ENCODE peak calls at places on chromosomes 3 and 15, in seven cellular contexts. O is astrocyte; W is body of pancreas; F is thoracic aorta; A is iPS DF 6.9; Z is naive thymus-derived CD4-positive, alpha-beta T cell; N is adrenal gland. E is an unnamed sample.

GRCh38 chr15:67086650-67086941 is 21.2 kb downstream of the SMAD3 start:
- DNase-seq in W (no peak), Z (no peak), F (no peak), A (no peak), N (no peak), O (no peak), E (no peak)

GRCh38 chr15:90837052-90837621 is 31.3 kb upstream of the FURIN start:
- DNase-seq in O (no peak), A (no peak), Z (no peak), W (no peak), F (no peak), N (peak; percentile 41), E (no peak)

GRCh38 chr15:64144565-64145281 is 6.8 kb upstream of the SNX22 start:
- DNase-seq in N (peak; percentile 18), A (no peak), F (no peak), W (no peak), Z (no peak), O (no peak), E (no peak)

GRCh38 chr3:113746069-113746954 is at the start of gene NAA50:
- DNase-seq in A (peak; percentile 86), N (peak; percentile 97), F (peak; percentile 80), W (peak; percentile 96), O (peak; percentile 91), Z (peak; percentile 88), E (peak; percentile 91)

GRCh38 chr3:139448104-139448503 is 28.2 kb downstream of the RBP2 start:
- DNase-seq in W (peak; percentile 13), Z (no peak), F (no peak), A (no peak), N (no peak), O (no peak), E (no peak)

GRCh38 chr15:74339371-74339770 is 28.1 kb downstream of the CYP11A1 start:
- DNase-seq in A (no peak), O (no peak), W (no peak), F (no peak), N (no peak), Z (no peak), E (no peak)

GRCh38 chr15:37767841-37768455 is 166.5 kb upstream of the TMCO5A start:
- DNase-seq in W (no peak), N (no peak), F (no peak), O (no peak), Z (no peak), A (no peak), E (no peak)

GRCh38 chr3:172177046-172177445 is 137.7 kb downstream of the FNDC3B start:
- DNase-seq in Z (no peak), W (no peak), O (peak; percentile 83), N (no peak), A (no peak), F (no peak), E (no peak)

GRCh38 chr15:29430124-29430523 is 160.5 kb upstream of the NSMCE3 start:
- DNase-seq in W (no peak), A (no peak), F (no peak), Z (no peak), N (no peak), O (no peak), E (no peak)
- H3K36me3 ChIP-seq in W (no peaks in the 10 kb centered on the region), A (no peaks in the 10 kb centered on the region), F (no peaks in the 10 kb centered on the region), Z (no peaks in the 10 kb centered on the region), N (no peaks in the 10 kb centered on the region), O (no peaks in the 10 kb centered on the region), E (no peaks in the 10 kb centered on the region)

GRCh38 chr3:7074217-7074616 is 213.3 kb downstream of the GRM7 start:
- DNase-seq in A (no peak), O (no peak), W (no peak), F (no peak), Z (no peak), N (no peak), E (no peak)
- H3K9me3 ChIP-seq in A (no peaks in the 10 kb centered on the region), O (no peaks in the 10 kb centered on the region), W (no peaks in the 10 kb centered on the region), F (no peaks in the 10 kb centered on the region), Z (no peaks in the 10 kb centered on the region), N (no peaks in the 10 kb centered on the region), E (no peaks in the 10 kb centered on the region)

GRCh38 chr3:195794708-195795107 is 17.0 kb downstream of the MUC4 start:
- DNase-seq in N (no peak), F (no peak), O (no peak), A (no peak), W (no peak), Z (no peak), E (no peak)
- H3K36me3 ChIP-seq in N (no peaks in the 10 kb centered on the region), F (no peaks in the 10 kb centered on the region), O (no peaks in the 10 kb centered on the region), A (no peaks in the 10 kb centered on the region), W (no peaks in the 10 kb centered on the region), Z (no peaks in the 10 kb centered on the region), E (no peaks in the 10 kb centered on the region)

GRCh38 chr15:25177955-25178801 is 223.4 kb downstream of the SNRPN start:
- DNase-seq in F (no peak), O (no peak), N (peak; percentile 16), A (no peak), Z (no peak), W (peak; percentile 1), E (no peak)

GRCh38 chr15:25176991-25177954 is 222.5 kb downstream of the SNRPN start:
- DNase-seq in F (no peak), O (no peak), A (no peak), N (peak; percentile 9), W (no peak), Z (no peak), E (no peak)

GRCh38 chr15:25175789-25176615 is 221.2 kb downstream of the SNRPN start:
- DNase-seq in O (no peak), N (peak; percentile 9), Z (no peak), W (peak; percentile 1), A (no peak), F (no peak), E (no peak)

GRCh38 chr15:25175033-25175788 is 220.4 kb downstream of the SNRPN start:
- DNase-seq in W (peak; percentile 1), A (no peak), F (no peak), O (no peak), N (peak; percentile 10), Z (no peak), E (no peak)

DNA sequence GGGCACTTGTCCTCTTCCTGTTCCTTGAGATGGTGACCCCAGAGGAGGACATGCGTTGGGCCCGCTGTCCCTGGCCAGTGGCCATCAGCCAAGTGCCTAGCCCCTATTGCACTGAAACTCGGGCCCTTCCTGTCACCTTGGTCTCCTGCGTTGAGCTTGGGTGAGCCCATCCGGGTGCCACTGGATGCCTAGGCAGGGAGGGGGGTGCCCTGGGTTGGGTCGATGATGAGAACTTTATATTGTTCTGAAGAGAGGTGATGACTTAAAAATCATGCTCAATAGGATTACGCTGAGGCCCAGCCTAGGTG is 221.8 kb downstream of the SNRPN start:
- DNase-seq in A (no peak), O (no peak), W (no peak), F (no peak), Z (no peak), N (peak; percentile 16), E (no peak)
- H3K9me3 ChIP-seq in A (peaks cover 18% of the 10 kb centered on the region), O (peaks cover 25% of the 10 kb centered on the region), W (peaks cover 27% of the 10 kb centered on the region), F (peaks cover 16% of the 10 kb centered on the region), Z (peaks cover 6% of the 10 kb centered on the region), N (no peaks in the 10 kb centered on the region), E (peaks cover 6% of the 10 kb centered on the region)

GRCh38 chr15:28943146-28943545 is 57.4 kb downstream of the APBA2 start:
- DNase-seq in A (no peak), Z (no peak), W (no peak), N (no peak), O (no peak), F (no peak), E (no peak)

GRCh38 chr15:28943611-28944230 is 57.9 kb downstream of the APBA2 start:
- DNase-seq in A (no peak), Z (no peak), N (no peak), F (no peak), O (no peak), W (no peak), E (no peak)

GRCh38 chr15:28945626-28946215 is 59.9 kb downstream of the APBA2 start:
- DNase-seq in Z (no peak), F (no peak), W (no peak), N (no peak), A (no peak), O (peak; percentile 27), E (no peak)

GRCh38 chr15:28944696-28945300 is 59.0 kb downstream of the APBA2 start:
- DNase-seq in O (no peak), Z (no peak), F (no peak), A (no peak), N (no peak), W (no peak), E (no peak)

GRCh38 chr15:28944286-28944685 is 58.5 kb downstream of the APBA2 start:
- DNase-seq in W (no peak), O (no peak), A (no peak), Z (no peak), F (no peak), N (no peak), E (no peak)
- H3K36me3 ChIP-seq in W (no peaks in the 10 kb centered on the region), O (no peaks in the 10 kb centered on the region), A (no peaks in the 10 kb centered on the region), Z (no peaks in the 10 kb centered on the region), F (no peaks in the 10 kb centered on the region), N (no peaks in the 10 kb centered on the region), E (no peaks in the 10 kb centered on the region)

GRCh38 chr3:9909221-9910013 is 6.8 kb downstream of the IL17RE start:
- DNase-seq in W (peak; percentile 37), F (no peak), A (no peak), Z (no peak), N (no peak), O (no peak), E (no peak)

GRCh38 chr3:9911863-9912262 is 5.0 kb upstream of the IL17RC start:
- DNase-seq in N (no peak), Z (no peak), W (no peak), A (no peak), O (no peak), F (no peak), E (no peak)

GRCh38 chr3:9912294-9912935 is 4.5 kb upstream of the IL17RC start:
- DNase-seq in O (peak; percentile 84), N (no peak), W (no peak), A (no peak), F (no peak), Z (no peak), E (no peak)

GRCh38 chr3:9906480-9906879 is 3.8 kb downstream of the IL17RE start:
- DNase-seq in Z (no peak), F (no peak), N (no peak), A (no peak), O (no peak), W (no peak), E (no peak)

DNA sequence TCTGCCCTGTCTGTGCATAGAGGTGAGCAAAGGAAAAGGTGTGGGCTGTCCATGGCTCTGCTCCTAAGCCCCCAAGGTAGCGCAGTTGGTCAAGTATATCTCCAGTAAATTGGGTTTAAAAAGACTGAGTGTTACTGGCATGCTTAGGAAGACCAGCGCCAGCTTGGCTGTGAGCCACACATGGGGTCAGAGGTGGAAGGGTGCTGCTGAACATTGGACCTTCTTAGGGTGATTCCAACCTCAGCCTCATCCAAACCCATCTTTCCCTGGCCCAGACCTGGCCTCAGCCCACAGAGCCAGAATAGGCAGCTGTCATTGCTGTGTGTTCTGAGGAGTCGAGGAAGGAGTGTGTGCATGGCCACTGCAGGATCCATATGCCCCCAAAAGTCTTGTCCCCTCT is 5.6 kb downstream of the IL17RE start:
- DNase-seq in W (no peak), A (no peak), F (no peak), N (no peak), Z (no peak), O (no peak), E (no peak)
- H3K9me3 ChIP-seq in W (no peaks in the 10 kb centered on the region), A (no peaks in the 10 kb centered on the region), F (no peaks in the 10 kb centered on the region), N (no peaks in the 10 kb centered on the region), Z (no peaks in the 10 kb centered on the region), O (no peaks in the 10 kb centered on the region), E (no peaks in the 10 kb centered on the region)

GRCh38 chr3:14141144-14141543 is 16.3 kb downstream of the TMEM43 start:
- DNase-seq in A (no peak), F (no peak), N (peak; percentile 15), O (peak; percentile 25), Z (no peak), W (no peak), E (no peak)
- H3K36me3 ChIP-seq in A (peaks cover 4% of the 10 kb centered on the region), F (peaks cover 26% of the 10 kb centered on the region), N (no peaks in the 10 kb centered on the region), O (peaks cover 18% of the 10 kb centered on the region), Z (no peaks in the 10 kb centered on the region), W (peaks cover 7% of the 10 kb centered on the region), E (peaks cover 8% of the 10 kb centered on the region)